ENCODE peak calls at places on chromosomes 16 and 17, in ten cellular contexts. L is A549; P is ovary; W is esophagus squamous epithelium; K is CD4-positive, alpha-beta memory T cell; C is lung; A is Panc1; H is tibial nerve; B is body of pancreas; O is cardiac muscle cell. G is an unnamed sample.

GRCh38 chr17:38656959-38657823 is 17.6 kb downstream of the EPOP start:
- DNase-seq in L (no peak), P (no peak), W (no peak), K (no peak), C (no peak), A (no peak), H (no peak), B (peak; percentile 27), O (no peak), G (no peak)

GRCh38 chr17:41814195-41814594 is 1.4 kb downstream of the FKBP10 start:
- DNase-seq in L (no peak), P (no peak), W (no peak), K (no peak), C (no peak), A (no peak), H (no peak), B (no peak), O (no peak), G (no peak)

GRCh38 chr16:67779256-67780014 is 26.9 kb downstream of the RANBP10 start:
- DNase-seq in L (no peak), P (no peak), W (no peak), K (no peak), C (no peak), A (no peak), H (no peak), B (no peak), O (no peak), G (no peak)

GRCh38 chr17:42774066-42774750 is 959 bp downstream of the VPS25 start:
- DNase-seq in L (no peak), P (no peak), W (no peak), K (no peak), C (no peak), A (no peak), H (no peak), B (no peak), O (no peak), G (no peak)

GRCh38 chr16:75861981-75862380 is 135.7 kb upstream of the CPHXL start:
- DNase-seq in L (no peak), P (no peak), W (no peak), K (no peak), C (no peak), A (no peak), H (no peak), B (no peak), O (no peak), G (no peak)

GRCh38 chr17:16593356-16594102 is 24.5 kb upstream of the ZNF287 start:
- DNase-seq in L (no peak), P (no peak), W (no peak), K (no peak), C (no peak), A (no peak), H (no peak), B (peak; percentile 9), O (no peak), G (no peak)

GRCh38 chr17:39643271-39643670 is 6.3 kb downstream of the STARD3 start:
- DNase-seq in L (no peak), P (no peak), W (no peak), K (no peak), C (no peak), A (no peak), H (no peak), B (no peak), O (peak; percentile 40), G (no peak)

GRCh38 chr16:79868841-79869240 is 268.3 kb upstream of the MAF start:
- DNase-seq in L (no peak), P (no peak), W (no peak), K (no peak), C (no peak), A (no peak), H (no peak), B (no peak), O (no peak), G (no peak)

GRCh38 chr17:62965649-62966425 is at the start of gene TANC2:
- DNase-seq in L (peak; percentile 92), P (peak; percentile 87), W (no peak), K (peak; percentile 90), C (peak; percentile 87), A (no peak), H (peak; percentile 57), B (peak; percentile 92), O (peak; percentile 91), G (no peak)

GRCh38 chr16:1630450-1631213 is 18.5 kb downstream of the CRAMP1 start:
- DNase-seq in L (no peak), P (no peak), W (no peak), K (no peak), C (no peak), A (no peak), H (no peak), B (no peak), O (no peak), G (no peak)

GRCh38 chr16:8611886-8612595 is 9.5 kb upstream of the METTL22 start:
- DNase-seq in L (no peak), P (no peak), W (no peak), K (no peak), C (no peak), A (no peak), H (no peak), B (no peak), O (no peak), G (no peak)

GRCh38 chr16:78638371-78638770 is 538.9 kb downstream of the WWOX start:
- DNase-seq in L (no peak), P (no peak), W (no peak), K (no peak), C (no peak), A (no peak), H (no peak), B (no peak), O (peak; percentile 65), G (no peak)

GRCh38 chr16:78639775-78640174 is 540.3 kb downstream of the WWOX start:
- DNase-seq in L (no peak), P (no peak), W (no peak), K (no peak), C (no peak), A (no peak), H (no peak), B (no peak), O (no peak), G (no peak)

GRCh38 chr16:78642621-78643285 is 543.3 kb downstream of the WWOX start:
- DNase-seq in L (no peak), P (no peak), W (no peak), K (no peak), C (no peak), A (no peak), H (no peak), B (no peak), O (no peak), G (no peak)

GRCh38 chr16:78640886-78641285 is 541.4 kb downstream of the WWOX start:
- DNase-seq in L (no peak), P (no peak), W (no peak), K (no peak), C (no peak), A (no peak), H (no peak), B (no peak), O (no peak), G (no peak)

DNA sequence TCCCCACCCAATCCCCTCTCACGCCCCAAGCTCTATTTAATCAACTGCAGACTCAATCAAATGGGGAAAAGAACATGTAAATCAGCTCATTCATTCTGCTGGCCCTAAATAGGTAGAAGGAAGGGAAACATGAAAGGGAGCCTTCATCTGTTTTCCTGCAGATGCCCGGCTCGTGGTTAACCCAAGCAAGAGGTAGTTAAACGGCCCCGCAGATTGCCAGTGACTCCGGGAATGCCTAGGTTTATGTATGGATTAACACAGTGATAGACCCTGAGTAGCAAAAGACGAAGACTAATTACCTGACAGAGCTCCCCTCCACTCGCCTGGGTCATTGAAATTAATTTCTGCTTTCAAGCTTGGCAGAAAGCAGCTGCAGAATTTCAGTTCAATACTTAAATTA is 542.0 kb downstream of the WWOX start:
- DNase-seq in L (no peak), P (no peak), W (no peak), K (no peak), C (no peak), A (no peak), H (no peak), B (no peak), O (no peak), G (no peak)
- H3K4me3 ChIP-seq in L (no peak overlapping the region), P (no peak overlapping the region), W (no peak overlapping the region), K (no peak overlapping the region), C (no peak overlapping the region), A (no peak overlapping the region), H (no peak overlapping the region), B (no peak overlapping the region), O (no peak overlapping the region), G (no peak overlapping the region)

GRCh38 chr17:46141645-46142044 is 51.6 kb downstream of the KANSL1 start:
- DNase-seq in L (no peak), P (no peak), W (no peak), K (no peak), C (no peak), A (no peak), H (no peak), B (no peak), O (no peak), G (no peak)
- H3K27ac ChIP-seq in L (no peak overlapping the region), P (no peak overlapping the region), W (no peak overlapping the region), K (no peak overlapping the region), C (no peak overlapping the region), A (no peak overlapping the region), H (no peak overlapping the region), B (no peak overlapping the region), O (peak overlapping the region; percentile 17), G (peak overlapping the region; percentile 20)

GRCh38 chr16:55700067-55700466 is 44.3 kb downstream of the SLC6A2 start:
- DNase-seq in L (no peak), P (no peak), W (no peak), K (no peak), C (no peak), A (no peak), H (no peak), B (no peak), O (no peak), G (no peak)

GRCh38 chr16:55700961-55701360 is 45.2 kb downstream of the SLC6A2 start:
- DNase-seq in L (peak; percentile 10), P (no peak), W (no peak), K (no peak), C (no peak), A (no peak), H (no peak), B (no peak), O (no peak), G (no peak)

GRCh38 chr16:55698331-55698730 is 42.5 kb downstream of the SLC6A2 start:
- DNase-seq in L (no peak), P (no peak), W (no peak), K (no peak), C (no peak), A (no peak), H (no peak), B (no peak), O (no peak), G (no peak)

GRCh38 chr16:55697867-55698266 is 42.1 kb downstream of the SLC6A2 start:
- DNase-seq in L (no peak), P (no peak), W (no peak), K (no peak), C (no peak), A (no peak), H (no peak), B (no peak), O (no peak), G (no peak)

GRCh38 chr16:55699616-55700015 is 43.8 kb downstream of the SLC6A2 start:
- DNase-seq in L (no peak), P (no peak), W (no peak), K (no peak), C (no peak), A (no peak), H (no peak), B (no peak), O (no peak), G (no peak)
- H3K9me3 ChIP-seq in L (no peaks in the 10 kb centered on the region), P (no peaks in the 10 kb centered on the region), W (no peaks in the 10 kb centered on the region), K (no peaks in the 10 kb centered on the region), C (no peaks in the 10 kb centered on the region), A (no peaks in the 10 kb centered on the region), H (no peaks in the 10 kb centered on the region), B (no peaks in the 10 kb centered on the region), O (no peaks in the 10 kb centered on the region), G (no peaks in the 10 kb centered on the region)

GRCh38 chr17:8159459-8160223 is 3.1 kb downstream of the VAMP2 start:
- DNase-seq in L (no peak), P (no peak), W (no peak), K (no peak), C (no peak), A (no peak), H (no peak), B (no peak), O (no peak), G (no peak)
- H3K4me3 ChIP-seq in L (no peak overlapping the region), P (no peak overlapping the region), W (no peak overlapping the region), K (no peak overlapping the region), C (no peak overlapping the region), A (no peak overlapping the region), H (no peak overlapping the region), B (no peak overlapping the region), O (no peak overlapping the region), G (no peak overlapping the region)